ENCODE peak calls at places on chromosomes 7 and 10, in five cellular contexts. H is CD8-positive, alpha-beta memory T cell; N is activated CD4-positive, alpha-beta T cell treated with anti-CD3 and anti-CD28 coated beads for 48 hours; A is right lobe of liver; S is activated CD8-positive, alpha-beta T cell treated with anti-CD3 and anti-CD28 coated beads for 36 hours. O is an unnamed sample.

GRCh38 chr7:30663414-30663813 is 18.8 kb downstream of the CRHR2 start:
- DNase-seq in H (no peak), N (no peak), A (peak), S (no peak), O (no peak)

GRCh38 chr10:114609518-114610426 is 48.3 kb downstream of the ABLIM1 start:
- DNase-seq in H (no peak), N (no peak), A (no peak), S (no peak), O (no peak)

GRCh38 chr7:15749631-15750030 is 63.1 kb upstream of the MEOX2 start:
- DNase-seq in H (no peak), N (no peak), A (no peak), S (no peak), O (no peak)

GRCh38 chr10:13722747-13723657 is 136.2 kb downstream of the PRPF18 start:
- DNase-seq in H (no peak), N (no peak), A (no peak), S (no peak), O (no peak)

GRCh38 chr7:8260871-8261707 is 878 bp downstream of the ICA1 start:
- DNase-seq in H (no peak), N (peak), A (peak), S (peak), O (no peak)

GRCh38 chr10:18713077-18713476 is 53.8 kb downstream of the ARL5B start:
- DNase-seq in H (no peak), N (no peak), A (no peak), S (no peak), O (no peak)

GRCh38 chr7:87318741-87319140 is 26.7 kb upstream of the CROT start:
- DNase-seq in H (no peak), N (no peak), A (no peak), S (no peak), O (no peak)

GRCh38 chr10:130894485-130894884 is 417.0 kb downstream of the TCERG1L start:
- DNase-seq in H (no peak), N (no peak), A (no peak), S (no peak), O (no peak)

GRCh38 chr7:40918701-40919271 is 784.0 kb downstream of the SUGCT start:
- DNase-seq in H (no peak), N (no peak), A (no peak), S (no peak), O (no peak)

GRCh38 chr7:82319674-82320118 is 123.9 kb downstream of the CACNA2D1 start:
- DNase-seq in H (no peak), N (no peak), A (peak), S (no peak), O (no peak)

GRCh38 chr10:133379801-133380666 is 972 bp downstream of the PAOX start:
- DNase-seq in H (no peak), N (no peak), A (no peak), S (no peak), O (no peak)

GRCh38 chr10:71736570-71737355 is 17.2 kb upstream of the C10orf105 start:
- DNase-seq in H (no peak), N (no peak), A (no peak), S (no peak), O (no peak)

GRCh38 chr7:152661479-152661878 is 14.5 kb downstream of the XRCC2 start:
- DNase-seq in H (no peak), N (no peak), A (no peak), S (no peak), O (no peak)

GRCh38 chr10:100130786-100131185 is 49.1 kb upstream of the CPN1 start:
- DNase-seq in H (no peak), N (no peak), A (no peak), S (no peak), O (no peak)

GRCh38 chr7:46571996-46572395 is 650.9 kb upstream of the IGFBP3 start:
- DNase-seq in H (no peak), N (no peak), A (no peak), S (no peak), O (no peak)

GRCh38 chr7:27651702-27652101 is 11.0 kb downstream of the HIBADH start:
- DNase-seq in H (no peak), N (no peak), A (no peak), S (no peak), O (no peak)

GRCh38 chr7:100171087-100171681 is 2.8 kb upstream of the GAL3ST4 start:
- DNase-seq in H (no peak), N (no peak), A (peak), S (peak), O (peak)

GRCh38 chr10:61821153-61821552 is 80.3 kb upstream of the ARID5B start:
- DNase-seq in H (no peak), N (no peak), A (no peak), S (no peak), O (no peak)

GRCh38 chr7:129785457-129786178 is 167.1 kb downstream of the UBE2H start:
- DNase-seq in H (no peak), N (peak), A (no peak), S (peak), O (no peak)

GRCh38 chr7:92826258-92827004 is 9.9 kb downstream of the CDK6 start:
- DNase-seq in H (no peak), N (no peak), A (no peak), S (no peak), O (no peak)

GRCh38 chr10:10786334-10787090 is 231.2 kb upstream of the CELF2 start:
- DNase-seq in H (no peak), N (no peak), A (no peak), S (no peak), O (no peak)

GRCh38 chr10:35379226-35380137 is 43.2 kb downstream of the CCNY start:
- DNase-seq in H (peak), N (peak), A (no peak), S (peak), O (no peak)

GRCh38 chr10:84783386-84783785 is 455.0 kb downstream of the CCSER2 start:
- DNase-seq in H (no peak), N (peak), A (no peak), S (peak), O (no peak)

GRCh38 chr7:141974831-141975230 is 1.3 kb upstream of the TAS2R38 start:
- DNase-seq in H (no peak), N (no peak), A (no peak), S (peak), O (no peak)

GRCh38 chr10:126432507-126432906 is 44.2 kb upstream of the ADAM12 start:
- DNase-seq in H (no peak), N (no peak), A (no peak), S (no peak), O (no peak)

GRCh38 chr10:101014230-101014884 is 14.7 kb downstream of the LZTS2 start:
- DNase-seq in H (peak), N (peak), A (peak), S (peak), O (peak)

O was measured in effector memory CD4-positive, alpha-beta T cell.